ENCODE peak calls at places on chromosomes 16 and 17, in four cellular contexts. P is vagina, Z is cardiac fibroblast, H is Peyer's patch. A is an unnamed sample.

GRCh38 chr16:22216191-22216831 is 10.2 kb downstream of the EEF2K start:
- DNase-seq in Z (peak), H (no peak), P (no peak), A (no peak)

GRCh38 chr16:52976539-52977167 is 76.0 kb downstream of the CHD9NB start:
- DNase-seq in H (no peak), P (no peak), Z (peak), A (peak)

GRCh38 chr17:16936536-16937310 is 35.2 kb downstream of the TNFRSF13B start:
- DNase-seq in H (peak), Z (no peak), P (peak), A (no peak)

GRCh38 chr17:38577244-38577643 is 28.5 kb downstream of the SRCIN1 start:
- DNase-seq in H (no peak), Z (no peak), P (no peak), A (no peak)

GRCh38 chr16:57795431-57795878 is 6.8 kb downstream of the KIFC3 start:
- DNase-seq in H (peak), P (no peak), Z (peak), A (peak)

GRCh38 chr17:10316986-10317834 is 55.6 kb downstream of the MYH13 start:
- DNase-seq in Z (peak), H (peak), P (no peak), A (peak)

GRCh38 chr17:75316253-75316652 is 27.0 kb upstream of the SLC25A19 start:
- DNase-seq in H (no peak), Z (no peak), P (no peak), A (no peak)

GRCh38 chr17:40480501-40481003 is 20.9 kb downstream of the TNS4 start:
- DNase-seq in P (no peak), Z (peak), H (peak), A (no peak)

GRCh38 chr16:83785455-83785854 is 22.3 kb upstream of the HSBP1 start:
- DNase-seq in P (no peak), H (no peak), Z (no peak), A (peak)

GRCh38 chr17:10705727-10706126 is 8.3 kb downstream of the ADPRM start:
- DNase-seq in H (no peak), P (no peak), Z (no peak), A (no peak)

GRCh38 chr16:11400076-11400475 is 54.8 kb downstream of the RMI2 start:
- DNase-seq in H (no peak), Z (no peak), P (no peak), A (no peak)

GRCh38 chr16:9099131-9099625 is 7.7 kb downstream of the HAPSTR1 start:
- DNase-seq in P (no peak), H (no peak), Z (peak), A (no peak)

GRCh38 chr17:39963826-39964225 is 1.0 kb downstream of the GSDMA start:
- DNase-seq in P (no peak), Z (no peak), H (peak), A (no peak)

GRCh38 chr16:1089439-1089821 is 6.6 kb downstream of the C1QTNF8 start:
- DNase-seq in H (no peak), P (no peak), Z (no peak), A (no peak)

GRCh38 chr16:15033309-15033707 is 22.6 kb downstream of the NTAN1 start:
- DNase-seq in H (peak), P (no peak), Z (no peak), A (no peak)

DNA sequence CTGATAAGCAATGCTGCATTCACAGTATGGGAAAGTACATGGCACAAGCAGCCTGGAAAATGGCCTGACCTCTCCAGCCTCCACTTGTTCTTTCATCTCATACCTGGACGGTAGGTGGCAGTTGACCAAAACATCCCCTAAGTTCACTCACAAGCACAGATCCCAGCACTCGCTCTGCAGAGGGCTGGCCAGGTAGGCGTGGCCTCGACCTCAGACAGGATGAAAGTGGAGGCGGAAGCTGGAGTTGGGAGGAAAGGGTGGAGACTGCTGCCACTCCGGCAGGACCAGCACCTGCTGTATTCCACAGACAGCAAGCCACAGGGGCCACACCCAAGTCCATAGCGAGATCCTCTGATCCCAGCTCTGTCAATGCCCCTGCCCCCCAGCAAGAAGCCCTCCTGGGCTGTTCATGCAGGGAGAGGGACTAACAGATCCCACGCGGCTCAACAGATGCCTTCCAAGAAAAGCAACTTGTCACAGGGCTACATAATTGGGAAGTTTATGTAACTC is 31.3 kb downstream of the ZCCHC14 start:
- DNase-seq in P (no peak), H (peak), Z (peak), A (peak)
- TF ChIP-seq CTCF in P (no peak), H (no peak), Z (peak), A (peak)

DNA sequence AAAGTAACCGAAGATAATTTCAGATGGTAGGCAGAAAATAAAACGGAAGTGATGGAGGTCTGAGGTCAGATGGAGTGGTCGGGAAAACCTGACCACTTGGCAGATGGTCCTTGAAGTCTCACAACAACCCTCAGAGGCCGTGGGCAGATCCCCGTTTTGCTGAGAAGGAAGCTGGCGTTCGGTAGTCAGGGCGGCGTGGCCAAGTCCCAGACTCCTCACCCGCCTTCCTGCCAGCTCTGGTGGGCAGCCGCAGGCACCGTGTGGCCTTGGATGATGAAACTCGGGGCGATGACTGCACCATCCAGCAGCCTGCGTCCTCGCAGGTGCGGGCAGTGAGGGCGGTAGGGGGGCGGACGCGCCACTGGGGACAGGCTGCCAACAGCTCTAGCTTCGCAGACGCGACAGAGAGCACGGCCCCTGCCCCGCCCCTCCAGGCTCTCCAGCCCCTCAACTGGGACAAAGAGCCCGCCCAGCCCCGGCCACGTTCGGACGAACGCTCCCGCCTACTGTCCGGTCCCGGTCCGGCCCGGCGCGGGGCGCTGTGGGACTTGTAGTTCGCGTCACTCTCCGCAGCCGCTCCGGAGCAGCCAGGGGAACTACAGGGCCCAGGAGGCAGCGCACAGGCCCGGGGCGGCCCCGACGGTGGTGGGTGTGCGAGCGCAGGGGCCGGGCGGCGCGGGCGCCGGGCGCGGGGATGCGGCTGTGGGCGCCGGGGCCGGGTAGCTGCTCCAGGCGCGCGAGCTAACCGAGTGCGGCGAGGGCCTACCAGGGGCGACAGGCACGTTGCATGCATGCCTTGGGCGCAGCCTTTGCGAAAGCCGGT is at the start of gene GPT2:
- DNase-seq in Z (peak), P (no peak), H (peak), A (peak)
- TF ChIP-seq CTCF in Z (no peak), P (no peak), H (no peak), A (no peak)

GRCh38 chr16:66588981-66589713 is 9.9 kb downstream of the CMTM2 start:
- DNase-seq in Z (peak), H (peak), P (no peak), A (peak)
- TF ChIP-seq CTCF in Z (peak), H (peak), P (peak), A (peak)

GRCh38 chr17:41631025-41631889 is 6.9 kb upstream of the KRT17 start:
- DNase-seq in Z (no peak), H (peak), P (no peak), A (no peak)

GRCh38 chr17:41631890-41632269 is 7.5 kb upstream of the KRT17 start:
- DNase-seq in Z (no peak), P (no peak), H (no peak), A (no peak)

GRCh38 chr17:41634639-41635038 is 10.3 kb upstream of the KRT17 start:
- DNase-seq in H (no peak), Z (no peak), P (no peak), A (no peak)

GRCh38 chr17:41633498-41634197 is 9.3 kb upstream of the KRT17 start:
- DNase-seq in H (no peak), P (no peak), Z (no peak), A (no peak)

GRCh38 chr17:41632482-41633105 is 8.2 kb upstream of the KRT17 start:
- DNase-seq in Z (no peak), H (no peak), P (no peak), A (no peak)
- TF ChIP-seq CTCF in Z (no peak), H (no peak), P (no peak), A (no peak)